ENCODE peak calls at places on chromosomes 5 and 9, in six cellular contexts. One of them, this sample, is unnamed.

GRCh38 chr5:123807177-123807900 is 295.4 kb downstream of the CSNK1G3 start:
- DNase-seq in tibial nerve: no peak
- DNase-seq in GM23338: no peak
- DNase-seq in psoas muscle: no peak
- DNase-seq in RWPE1: peak
- DNase-seq in AG04450: no peak
- DNase-seq in this sample: no peak

GRCh38 chr9:134288731-134289130 is 37.5 kb upstream of the RXRA start:
- DNase-seq in AG04450: no peak
- DNase-seq in RWPE1: no peak
- DNase-seq in tibial nerve: no peak
- DNase-seq in psoas muscle: peak
- DNase-seq in GM23338: no peak
- DNase-seq in this sample: no peak

GRCh38 chr9:131854906-131855504 is 115.1 kb upstream of the RAPGEF1 start:
- DNase-seq in RWPE1: no peak
- DNase-seq in GM23338: no peak
- DNase-seq in tibial nerve: no peak
- DNase-seq in psoas muscle: no peak
- DNase-seq in AG04450: no peak
- DNase-seq in this sample: no peak

GRCh38 chr5:134118212-134118611 is 3.7 kb downstream of the TCF7 start:
- DNase-seq in AG04450: no peak
- DNase-seq in psoas muscle: no peak
- DNase-seq in RWPE1: no peak
- DNase-seq in GM23338: no peak
- DNase-seq in tibial nerve: no peak
- DNase-seq in this sample: no peak

GRCh38 chr5:154771383-154771901 is 16.3 kb downstream of the LARP1 start:
- DNase-seq in AG04450: peak
- DNase-seq in psoas muscle: no peak
- DNase-seq in GM23338: peak
- DNase-seq in tibial nerve: no peak
- DNase-seq in RWPE1: no peak
- DNase-seq in this sample: peak

GRCh38 chr5:9198399-9198798 is 347.5 kb downstream of the SEMA5A start:
- DNase-seq in tibial nerve: no peak
- DNase-seq in AG04450: no peak
- DNase-seq in psoas muscle: no peak
- DNase-seq in RWPE1: no peak
- DNase-seq in GM23338: no peak
- DNase-seq in this sample: no peak

GRCh38 chr5:144460608-144461007 is 289.9 kb downstream of the KCTD16 start:
- DNase-seq in psoas muscle: no peak
- DNase-seq in RWPE1: no peak
- DNase-seq in AG04450: no peak
- DNase-seq in tibial nerve: no peak
- DNase-seq in GM23338: no peak
- DNase-seq in this sample: no peak

GRCh38 chr9:134570726-134571325 is 70.8 kb upstream of the COL5A1 start:
- DNase-seq in GM23338: no peak
- DNase-seq in tibial nerve: no peak
- DNase-seq in RWPE1: no peak
- DNase-seq in AG04450: no peak
- DNase-seq in psoas muscle: no peak
- DNase-seq in this sample: no peak

GRCh38 chr9:69546265-69546664 is 125.9 kb downstream of the APBA1 start:
- DNase-seq in GM23338: peak
- DNase-seq in RWPE1: peak
- DNase-seq in tibial nerve: no peak
- DNase-seq in psoas muscle: no peak
- DNase-seq in AG04450: no peak
- DNase-seq in this sample: no peak

GRCh38 chr5:149457393-149457763 is 78.3 kb upstream of the IL17B start:
- DNase-seq in GM23338: no peak
- DNase-seq in psoas muscle: no peak
- DNase-seq in RWPE1: no peak
- DNase-seq in AG04450: no peak
- DNase-seq in tibial nerve: no peak
- DNase-seq in this sample: no peak

GRCh38 chr9:18208166-18209059 is 265.5 kb upstream of the ADAMTSL1 start:
- DNase-seq in RWPE1: peak
- DNase-seq in tibial nerve: no peak
- DNase-seq in psoas muscle: no peak
- DNase-seq in GM23338: peak
- DNase-seq in AG04450: no peak
- DNase-seq in this sample: peak

GRCh38 chr9:37989632-37990155 is 79.3 kb downstream of the SHB start:
- DNase-seq in AG04450: no peak
- DNase-seq in tibial nerve: no peak
- DNase-seq in RWPE1: no peak
- DNase-seq in GM23338: no peak
- DNase-seq in psoas muscle: no peak
- DNase-seq in this sample: no peak

GRCh38 chr5:82142928-82143577 is 135.1 kb downstream of the RPS23 start:
- DNase-seq in RWPE1: no peak
- DNase-seq in psoas muscle: no peak
- DNase-seq in GM23338: no peak
- DNase-seq in AG04450: no peak
- DNase-seq in tibial nerve: no peak
- DNase-seq in this sample: peak

GRCh38 chr9:98807811-98808195 is 333 bp downstream of the GALNT12 start:
- DNase-seq in GM23338: peak
- DNase-seq in AG04450: no peak
- DNase-seq in RWPE1: peak
- DNase-seq in tibial nerve: no peak
- DNase-seq in psoas muscle: no peak
- DNase-seq in this sample: no peak

GRCh38 chr5:17056056-17056690 is 120.1 kb upstream of the MYO10 start:
- DNase-seq in psoas muscle: no peak
- DNase-seq in GM23338: peak
- DNase-seq in AG04450: no peak
- DNase-seq in RWPE1: no peak
- DNase-seq in tibial nerve: no peak
- DNase-seq in this sample: no peak

GRCh38 chr5:145471831-145472616 is 363.1 kb downstream of the PRELID2 start:
- DNase-seq in GM23338: peak
- DNase-seq in AG04450: no peak
- DNase-seq in psoas muscle: no peak
- DNase-seq in RWPE1: no peak
- DNase-seq in tibial nerve: no peak
- DNase-seq in this sample: peak

GRCh38 chr5:59592101-59592500 is 301.4 kb downstream of the PDE4D start:
- DNase-seq in AG04450: peak
- DNase-seq in tibial nerve: no peak
- DNase-seq in psoas muscle: no peak
- DNase-seq in GM23338: no peak
- DNase-seq in RWPE1: peak
- DNase-seq in this sample: peak

GRCh38 chr9:94250456-94250855 is 8.6 kb upstream of the ZNF169 start:
- DNase-seq in GM23338: no peak
- DNase-seq in AG04450: no peak
- DNase-seq in tibial nerve: no peak
- DNase-seq in RWPE1: no peak
- DNase-seq in psoas muscle: no peak
- DNase-seq in this sample: peak

GRCh38 chr5:124341066-124341943 is 405.1 kb downstream of the ZNF608 start:
- DNase-seq in GM23338: no peak
- DNase-seq in psoas muscle: no peak
- DNase-seq in tibial nerve: no peak
- DNase-seq in RWPE1: no peak
- DNase-seq in AG04450: no peak
- DNase-seq in this sample: no peak

GRCh38 chr5:161889971-161890370 is 42.1 kb downstream of the GABRA1 start:
- DNase-seq in psoas muscle: no peak
- DNase-seq in GM23338: peak
- DNase-seq in RWPE1: no peak
- DNase-seq in AG04450: no peak
- DNase-seq in tibial nerve: no peak
- DNase-seq in this sample: no peak

GRCh38 chr9:78463750-78464149 is 166.8 kb downstream of the PSAT1 start:
- DNase-seq in AG04450: no peak
- DNase-seq in RWPE1: no peak
- DNase-seq in psoas muscle: no peak
- DNase-seq in GM23338: no peak
- DNase-seq in tibial nerve: no peak
- DNase-seq in this sample: no peak

GRCh38 chr9:136174779-136175744 is 29.9 kb downstream of the LHX3 start:
- DNase-seq in psoas muscle: no peak
- DNase-seq in GM23338: no peak
- DNase-seq in RWPE1: no peak
- DNase-seq in AG04450: no peak
- DNase-seq in tibial nerve: no peak
- DNase-seq in this sample: no peak

GRCh38 chr9:37582548-37583157 is 6.5 kb upstream of the FBXO10 start:
- DNase-seq in AG04450: peak
- DNase-seq in psoas muscle: no peak
- DNase-seq in tibial nerve: no peak
- DNase-seq in RWPE1: peak
- DNase-seq in GM23338: peak
- DNase-seq in this sample: peak

GRCh38 chr9:86754581-86754980 is 192.7 kb downstream of the GAS1 start:
- DNase-seq in RWPE1: no peak
- DNase-seq in AG04450: no peak
- DNase-seq in tibial nerve: no peak
- DNase-seq in GM23338: no peak
- DNase-seq in psoas muscle: no peak
- DNase-seq in this sample: peak

GRCh38 chr5:116409591-116410296 is 164.9 kb downstream of the SEMA6A start:
- DNase-seq in RWPE1: no peak
- DNase-seq in psoas muscle: no peak
- DNase-seq in tibial nerve: no peak
- DNase-seq in AG04450: no peak
- DNase-seq in GM23338: no peak
- DNase-seq in this sample: no peak

GRCh38 chr5:64814073-64814472 is 45.3 kb downstream of the CWC27 start:
- DNase-seq in GM23338: no peak
- DNase-seq in AG04450: no peak
- DNase-seq in psoas muscle: no peak
- DNase-seq in RWPE1: no peak
- DNase-seq in tibial nerve: no peak
- DNase-seq in this sample: no peak
- H3K27ac ChIP-seq in GM23338: no peak
- H3K27ac ChIP-seq in AG04450: no peak
- H3K27ac ChIP-seq in psoas muscle: no peak
- H3K27ac ChIP-seq in RWPE1: no peak
- H3K27ac ChIP-seq in tibial nerve: no peak
- H3K27ac ChIP-seq in this sample: no peak

DNA sequence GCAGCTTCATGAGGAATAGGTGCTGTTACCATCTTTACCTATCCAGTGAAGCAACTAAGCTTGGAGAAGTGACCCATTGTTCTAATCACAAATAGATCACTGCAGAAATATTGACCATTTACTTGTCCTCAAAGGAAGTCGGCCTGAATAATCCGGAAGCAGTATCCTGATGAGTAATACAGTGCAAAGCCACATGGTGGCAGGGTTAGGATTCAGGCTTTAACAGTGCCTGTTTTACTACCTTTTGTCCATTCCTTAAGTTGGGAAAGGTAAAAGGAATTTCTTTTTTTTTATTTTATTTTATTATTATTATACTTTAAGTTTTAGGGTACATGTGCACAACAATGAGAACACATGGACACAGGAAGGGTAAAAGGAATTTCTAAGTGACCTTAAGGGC is 336.3 kb downstream of the KDM4C start:
- DNase-seq in psoas muscle: no peak
- DNase-seq in tibial nerve: no peak
- DNase-seq in GM23338: peak
- DNase-seq in RWPE1: peak
- DNase-seq in AG04450: no peak
- DNase-seq in this sample: peak
- TF ChIP-seq CTCF in psoas muscle: peak
- TF ChIP-seq CTCF in tibial nerve: no peak
- TF ChIP-seq CTCF in GM23338: peak
- TF ChIP-seq CTCF in RWPE1: no peak
- TF ChIP-seq CTCF in AG04450: peak
- TF ChIP-seq CTCF in this sample: peak

GRCh38 chr5:170628028-170628427 is 124.2 kb downstream of the KCNIP1 start:
- DNase-seq in RWPE1: no peak
- DNase-seq in psoas muscle: no peak
- DNase-seq in AG04450: no peak
- DNase-seq in tibial nerve: no peak
- DNase-seq in GM23338: no peak
- DNase-seq in this sample: no peak

GRCh38 chr5:170625221-170626165 is 121.7 kb downstream of the KCNIP1 start:
- DNase-seq in GM23338: peak
- DNase-seq in AG04450: no peak
- DNase-seq in tibial nerve: no peak
- DNase-seq in RWPE1: no peak
- DNase-seq in psoas muscle: no peak
- DNase-seq in this sample: no peak

GRCh38 chr5:170627271-170627670 is 123.5 kb downstream of the KCNIP1 start:
- DNase-seq in psoas muscle: no peak
- DNase-seq in tibial nerve: no peak
- DNase-seq in GM23338: no peak
- DNase-seq in AG04450: no peak
- DNase-seq in RWPE1: no peak
- DNase-seq in this sample: no peak

GRCh38 chr5:170628691-170629565 is 125.1 kb downstream of the KCNIP1 start:
- DNase-seq in AG04450: no peak
- DNase-seq in RWPE1: no peak
- DNase-seq in GM23338: no peak
- DNase-seq in tibial nerve: no peak
- DNase-seq in psoas muscle: no peak
- DNase-seq in this sample: no peak

GRCh38 chr5:170626507-170627150 is 122.8 kb downstream of the KCNIP1 start:
- DNase-seq in tibial nerve: no peak
- DNase-seq in psoas muscle: no peak
- DNase-seq in RWPE1: no peak
- DNase-seq in AG04450: no peak
- DNase-seq in GM23338: no peak
- DNase-seq in this sample: no peak
- H3K27ac ChIP-seq in tibial nerve: no peak
- H3K27ac ChIP-seq in psoas muscle: no peak
- H3K27ac ChIP-seq in RWPE1: no peak
- H3K27ac ChIP-seq in AG04450: no peak
- H3K27ac ChIP-seq in GM23338: no peak
- H3K27ac ChIP-seq in this sample: no peak

GRCh38 chr9:85079374-85079773 is 409.8 kb downstream of the NTRK2 start:
- DNase-seq in AG04450: no peak
- DNase-seq in tibial nerve: no peak
- DNase-seq in GM23338: peak
- DNase-seq in RWPE1: no peak
- DNase-seq in psoas muscle: no peak
- DNase-seq in this sample: no peak

GRCh38 chr9:85081963-85082362 is 412.4 kb downstream of the NTRK2 start:
- DNase-seq in tibial nerve: no peak
- DNase-seq in GM23338: no peak
- DNase-seq in AG04450: no peak
- DNase-seq in RWPE1: no peak
- DNase-seq in psoas muscle: no peak
- DNase-seq in this sample: no peak

DNA sequence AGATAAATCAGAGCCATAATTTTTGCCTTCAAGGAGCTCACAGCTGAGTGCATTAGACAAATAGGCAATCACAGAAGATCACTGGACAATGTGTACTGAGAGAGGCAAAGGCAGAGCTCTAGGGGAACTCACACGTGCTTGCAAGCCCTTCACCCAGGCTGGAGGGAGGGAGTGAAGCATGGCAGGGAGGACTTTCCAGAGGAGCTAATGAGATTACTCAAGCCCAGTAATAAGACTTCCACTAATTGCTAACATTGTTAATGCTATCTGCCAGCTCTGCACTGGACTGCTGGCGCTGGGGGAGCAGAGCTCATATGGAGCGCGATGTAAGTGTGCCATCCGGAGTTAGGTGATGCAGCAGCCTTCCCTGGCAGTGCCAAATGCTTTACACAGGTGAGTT is 408.4 kb downstream of the NTRK2 start:
- DNase-seq in GM23338: no peak
- DNase-seq in RWPE1: no peak
- DNase-seq in psoas muscle: no peak
- DNase-seq in AG04450: no peak
- DNase-seq in tibial nerve: no peak
- DNase-seq in this sample: no peak
- TF ChIP-seq CTCF in GM23338: no peak
- TF ChIP-seq CTCF in RWPE1: no peak
- TF ChIP-seq CTCF in psoas muscle: no peak
- TF ChIP-seq CTCF in AG04450: no peak
- TF ChIP-seq CTCF in tibial nerve: no peak
- TF ChIP-seq CTCF in this sample: no peak

This sample was measured in mammary epithelial cell.